ENCODE peak calls at places on chromosomes 5 and 9, in eight cellular contexts. One of them, this sample, is unnamed.
A peak's percentile ranks its signal among the peaks of the same experiment; 100 is the strongest.

GRCh38 chr5:79581535-79581934 is 30.7 kb upstream of the TENT2 start:
- DNase-seq in stimulated activated CD4-positive, alpha-beta T cell treated with anti-CD3 and anti-CD28 coated beads, TNF-alpha, amount 100 ng/mL, for 4 hours: no peak
- DNase-seq in glomerular endothelial cell: no peak
- DNase-seq in M059J: no peak
- DNase-seq in midbrain: no peak
- DNase-seq in aorta: no peak
- DNase-seq in activated CD8-positive, alpha-beta memory T cell treated with anti-CD3 and anti-CD28 coated beads, Interleukin-2, amount 50 U/mL, for 4 hours: no peak
- DNase-seq in amniotic stem cell: no peak
- DNase-seq in this sample: no peak

GRCh38 chr9:93002700-93003099 is 55.4 kb downstream of the FGD3 start:
- DNase-seq in amniotic stem cell: no peak
- DNase-seq in activated CD8-positive, alpha-beta memory T cell treated with anti-CD3 and anti-CD28 coated beads, Interleukin-2, amount 50 U/mL, for 4 hours: no peak
- DNase-seq in stimulated activated CD4-positive, alpha-beta T cell treated with anti-CD3 and anti-CD28 coated beads, TNF-alpha, amount 100 ng/mL, for 4 hours: no peak
- DNase-seq in M059J: no peak
- DNase-seq in midbrain: no peak
- DNase-seq in glomerular endothelial cell: no peak
- DNase-seq in aorta: no peak
- DNase-seq in this sample: no peak

GRCh38 chr5:125331987-125332628 is 585.7 kb upstream of the ZNF608 start:
- DNase-seq in activated CD8-positive, alpha-beta memory T cell treated with anti-CD3 and anti-CD28 coated beads, Interleukin-2, amount 50 U/mL, for 4 hours: no peak
- DNase-seq in glomerular endothelial cell: no peak
- DNase-seq in M059J: no peak
- DNase-seq in amniotic stem cell: no peak
- DNase-seq in aorta: no peak
- DNase-seq in stimulated activated CD4-positive, alpha-beta T cell treated with anti-CD3 and anti-CD28 coated beads, TNF-alpha, amount 100 ng/mL, for 4 hours: no peak
- DNase-seq in midbrain: no peak
- DNase-seq in this sample: no peak

GRCh38 chr5:108884736-108885135 is 137.0 kb downstream of the FER start:
- DNase-seq in midbrain: no peak
- DNase-seq in M059J: peak; percentile 70
- DNase-seq in activated CD8-positive, alpha-beta memory T cell treated with anti-CD3 and anti-CD28 coated beads, Interleukin-2, amount 50 U/mL, for 4 hours: no peak
- DNase-seq in stimulated activated CD4-positive, alpha-beta T cell treated with anti-CD3 and anti-CD28 coated beads, TNF-alpha, amount 100 ng/mL, for 4 hours: no peak
- DNase-seq in aorta: no peak
- DNase-seq in glomerular endothelial cell: peak; percentile 84
- DNase-seq in amniotic stem cell: no peak
- DNase-seq in this sample: peak; percentile 93

GRCh38 chr5:88929385-88929784 is 46.4 kb upstream of the MEF2C start:
- DNase-seq in glomerular endothelial cell: no peak
- DNase-seq in midbrain: no peak
- DNase-seq in stimulated activated CD4-positive, alpha-beta T cell treated with anti-CD3 and anti-CD28 coated beads, TNF-alpha, amount 100 ng/mL, for 4 hours: no peak
- DNase-seq in activated CD8-positive, alpha-beta memory T cell treated with anti-CD3 and anti-CD28 coated beads, Interleukin-2, amount 50 U/mL, for 4 hours: no peak
- DNase-seq in aorta: no peak
- DNase-seq in amniotic stem cell: no peak
- DNase-seq in M059J: no peak
- DNase-seq in this sample: no peak

GRCh38 chr9:112074250-112075008 is 100.7 kb downstream of the SUSD1 start:
- DNase-seq in midbrain: peak; percentile 72
- DNase-seq in amniotic stem cell: peak; percentile 78
- DNase-seq in M059J: peak; percentile 86
- DNase-seq in aorta: peak; percentile 72
- DNase-seq in activated CD8-positive, alpha-beta memory T cell treated with anti-CD3 and anti-CD28 coated beads, Interleukin-2, amount 50 U/mL, for 4 hours: peak; percentile 72
- DNase-seq in stimulated activated CD4-positive, alpha-beta T cell treated with anti-CD3 and anti-CD28 coated beads, TNF-alpha, amount 100 ng/mL, for 4 hours: peak; percentile 49
- DNase-seq in glomerular endothelial cell: peak; percentile 85
- DNase-seq in this sample: peak; percentile 87

GRCh38 chr5:142275496-142275895 is 49.3 kb downstream of the SPRY4 start:
- DNase-seq in stimulated activated CD4-positive, alpha-beta T cell treated with anti-CD3 and anti-CD28 coated beads, TNF-alpha, amount 100 ng/mL, for 4 hours: no peak
- DNase-seq in amniotic stem cell: no peak
- DNase-seq in aorta: no peak
- DNase-seq in midbrain: no peak
- DNase-seq in glomerular endothelial cell: no peak
- DNase-seq in M059J: peak; percentile 24
- DNase-seq in activated CD8-positive, alpha-beta memory T cell treated with anti-CD3 and anti-CD28 coated beads, Interleukin-2, amount 50 U/mL, for 4 hours: no peak
- DNase-seq in this sample: no peak

GRCh38 chr9:19074836-19075235 is 25.6 kb downstream of the RRAGA start:
- DNase-seq in glomerular endothelial cell: no peak
- DNase-seq in midbrain: no peak
- DNase-seq in aorta: no peak
- DNase-seq in amniotic stem cell: no peak
- DNase-seq in stimulated activated CD4-positive, alpha-beta T cell treated with anti-CD3 and anti-CD28 coated beads, TNF-alpha, amount 100 ng/mL, for 4 hours: no peak
- DNase-seq in M059J: peak; percentile 80
- DNase-seq in activated CD8-positive, alpha-beta memory T cell treated with anti-CD3 and anti-CD28 coated beads, Interleukin-2, amount 50 U/mL, for 4 hours: no peak
- DNase-seq in this sample: peak; percentile 54

GRCh38 chr9:114138537-114138936 is 16.8 kb upstream of the COL27A1 start:
- DNase-seq in amniotic stem cell: no peak
- DNase-seq in midbrain: no peak
- DNase-seq in activated CD8-positive, alpha-beta memory T cell treated with anti-CD3 and anti-CD28 coated beads, Interleukin-2, amount 50 U/mL, for 4 hours: no peak
- DNase-seq in aorta: no peak
- DNase-seq in glomerular endothelial cell: no peak
- DNase-seq in stimulated activated CD4-positive, alpha-beta T cell treated with anti-CD3 and anti-CD28 coated beads, TNF-alpha, amount 100 ng/mL, for 4 hours: no peak
- DNase-seq in M059J: no peak
- DNase-seq in this sample: no peak

This sample was measured in dermis microvascular lymphatic vessel endothelial cell.